ENCODE peak calls at places on chromosomes 5 and 9, in six cellular contexts. U is psoas muscle, I is HCT116, Y is lower lobe of right lung, R is heart right ventricle, N is Caco-2. P is an unnamed sample. For H3K9me3, the result is how much of the 10 kb centered on the place peaks cover.

GRCh38 chr5:94524841-94525697 is 93.3 kb downstream of the KIAA0825 start:
- DNase-seq in R (no peak), N (no peak), I (peak), Y (no peak), U (no peak), P (no peak)

GRCh38 chr9:31335529-31336234 is 1048.8 kb upstream of the ACO1 start:
- DNase-seq in R (no peak), Y (no peak), U (no peak), N (no peak), I (no peak), P (no peak)

GRCh38 chr5:120258123-120258522 is 206.0 kb upstream of the PRR16 start:
- DNase-seq in N (no peak), I (no peak), U (no peak), Y (no peak), R (peak), P (no peak)

GRCh38 chr5:145976431-145977155 is 40.2 kb downstream of the SH3RF2 start:
- DNase-seq in I (no peak), U (no peak), Y (no peak), R (no peak), N (no peak), P (no peak)

GRCh38 chr9:128271112-128271511 is 4.7 kb downstream of the GOLGA2 start:
- DNase-seq in R (no peak), U (no peak), I (peak), N (no peak), Y (no peak), P (no peak)

GRCh38 chr9:91907387-91908292 is 42.4 kb downstream of the ROR2 start:
- DNase-seq in R (no peak), Y (no peak), I (no peak), U (no peak), N (no peak), P (no peak)

GRCh38 chr9:20315672-20316071 is 306.6 kb downstream of the MLLT3 start:
- DNase-seq in Y (no peak), R (no peak), U (no peak), N (no peak), I (no peak), P (no peak)

GRCh38 chr5:27038476-27038875 is at the start of gene CDH9:
- DNase-seq in I (no peak), R (no peak), Y (no peak), U (no peak), N (no peak), P (no peak)

GRCh38 chr5:167307042-167307441 is 984.4 kb upstream of the WWC1 start:
- DNase-seq in Y (no peak), I (no peak), N (no peak), R (no peak), U (no peak), P (no peak)

GRCh38 chr5:121325930-121326329 is 525.8 kb upstream of the FTMT start:
- DNase-seq in I (no peak), Y (no peak), N (no peak), U (no peak), R (no peak), P (no peak)

GRCh38 chr5:160269017-160269416 is 39.7 kb downstream of the FABP6 start:
- DNase-seq in I (no peak), N (no peak), U (peak), Y (peak), R (peak), P (peak)

DNA sequence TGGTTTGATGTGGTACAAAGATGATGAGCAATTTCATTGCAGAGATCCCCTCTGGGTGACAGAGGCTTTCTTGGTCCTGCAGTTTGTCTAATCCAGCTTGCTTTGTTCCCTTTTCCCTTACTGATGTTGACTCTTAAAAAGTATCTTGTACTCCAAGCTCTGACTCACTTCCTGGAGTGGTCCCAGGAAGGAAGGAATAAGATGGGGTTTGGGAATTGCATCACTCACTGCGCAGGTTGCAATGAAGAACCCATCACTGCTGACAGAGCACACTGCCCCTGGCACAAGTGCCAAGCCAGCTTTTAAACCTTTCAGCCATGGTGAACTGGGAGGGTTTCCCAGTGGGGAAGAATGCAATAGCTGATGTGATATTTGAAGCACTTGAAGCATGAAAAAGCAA is 662.2 kb upstream of the CTNND2 start:
- DNase-seq in Y (no peak), N (no peak), I (no peak), R (no peak), U (no peak), P (no peak)
- H3K9me3 ChIP-seq in Y (under half), N (under half), I (under half), R (under half), U (under half), P (under half)

DNA sequence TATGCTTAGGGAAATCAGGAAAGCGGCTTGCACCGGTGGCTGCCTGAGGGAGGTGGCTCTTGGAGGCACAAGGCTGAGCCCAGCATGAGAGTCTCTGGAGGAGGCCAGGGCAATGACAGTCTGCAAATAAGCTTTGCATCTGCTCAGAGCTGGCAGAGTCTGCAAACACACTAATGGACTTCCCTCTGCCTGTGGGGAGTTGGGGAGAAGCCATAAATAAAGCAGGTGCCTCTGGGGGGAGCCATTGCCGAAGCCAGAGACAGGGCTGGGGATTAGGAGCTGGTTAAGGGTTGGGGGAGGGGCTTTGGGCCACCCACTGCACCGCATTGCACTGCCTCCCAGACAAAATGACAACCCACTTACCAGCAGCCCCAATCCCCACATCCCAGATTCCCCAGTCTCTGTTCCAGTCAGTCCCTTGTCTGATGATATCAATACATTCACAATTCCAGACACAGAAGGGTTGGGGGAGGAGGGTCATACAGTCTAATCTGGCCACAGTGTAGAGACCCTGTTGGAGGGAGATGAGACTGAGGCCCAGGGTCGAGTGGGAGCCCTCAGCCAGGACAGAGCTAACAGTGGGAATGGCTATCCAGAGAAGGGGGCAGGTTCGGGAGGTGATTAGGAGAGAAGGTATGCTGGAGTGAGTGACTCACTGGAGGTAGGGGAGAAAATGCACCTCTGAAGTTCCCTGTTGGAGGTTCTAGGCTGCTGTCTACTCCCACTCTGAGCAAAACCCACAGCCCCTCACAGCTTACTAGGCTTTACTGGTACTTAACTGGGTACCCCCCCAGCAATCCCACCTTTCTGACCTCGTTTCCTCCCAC is 53.7 kb downstream of the PAX5 start:
- DNase-seq in U (no peak), I (peak), Y (no peak), N (peak), R (no peak), P (no peak)
- TF ChIP-seq CTCF in U (no peak), I (peak), Y (no peak), N (no peak), R (no peak), P (no peak)

DNA sequence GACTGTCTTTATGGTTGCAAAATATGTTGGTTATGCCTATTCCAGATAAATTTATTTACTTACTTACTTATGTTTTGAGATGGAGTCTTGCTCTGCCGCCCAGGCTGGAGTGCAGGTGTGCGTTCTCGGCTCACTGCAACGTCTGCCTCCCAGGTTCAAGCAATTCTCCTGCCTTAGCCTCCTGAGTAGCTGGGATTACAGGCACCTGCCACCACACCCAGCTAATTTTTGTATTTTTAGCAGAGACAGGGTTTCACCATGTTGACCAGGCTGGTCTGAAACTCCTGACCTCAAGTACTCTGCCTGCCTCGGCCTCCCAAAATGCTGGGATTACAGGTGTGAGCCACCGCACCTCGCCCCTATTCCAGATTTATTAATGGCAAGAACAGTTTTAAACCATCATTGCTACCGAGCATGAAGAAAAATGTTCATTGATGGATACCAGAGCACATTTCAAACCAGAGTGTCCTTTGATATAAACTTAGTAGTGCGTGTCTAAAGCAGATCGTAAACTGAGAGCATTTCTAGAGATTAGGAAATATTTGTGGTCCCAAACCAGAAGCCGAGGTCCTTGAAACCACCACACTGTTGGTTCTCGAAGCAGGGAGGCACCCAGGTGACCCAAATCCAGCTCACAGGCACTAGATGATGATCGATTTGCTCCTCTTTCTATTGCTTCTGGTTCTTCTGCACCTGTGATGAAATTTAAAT is 85.2 kb downstream of the GRAMD2B start:
- DNase-seq in U (no peak), R (no peak), Y (no peak), I (no peak), N (no peak), P (no peak)
- H3K4me3 ChIP-seq in U (no peak), R (no peak), Y (no peak), I (no peak), N (no peak), P (no peak)

DNA sequence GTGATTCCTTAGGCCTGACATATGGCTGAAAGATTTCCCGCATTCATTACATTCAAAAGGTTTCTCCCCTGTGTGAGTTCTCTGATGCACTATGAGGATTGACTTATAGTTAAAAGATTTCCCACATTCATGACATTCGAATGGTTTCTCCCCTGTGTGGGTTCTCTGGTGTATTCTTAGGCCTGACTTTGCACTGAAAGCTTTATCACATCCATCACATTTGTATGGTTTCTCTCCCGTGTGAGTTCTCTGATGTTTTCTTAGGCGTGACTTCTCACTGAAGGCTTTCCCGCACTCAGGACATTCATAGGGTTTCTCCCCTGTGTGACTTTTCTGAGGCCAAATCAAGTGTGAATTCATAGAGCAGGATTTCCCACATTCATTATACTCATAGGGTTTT is 35.8 kb downstream of the ZNF782 start:
- DNase-seq in N (no peak), R (no peak), Y (no peak), I (no peak), U (no peak), P (no peak)
- H3K9me3 ChIP-seq in N (half or more), R (half or more), Y (half or more), I (half or more), U (half or more), P (half or more)

GRCh38 chr5:140573683-140574082 is 9.1 kb downstream of the SLC35A4 start:
- DNase-seq in Y (no peak), N (no peak), I (no peak), U (no peak), R (no peak), P (no peak)
- TF ChIP-seq CTCF in Y (no peak), N (no peak), I (no peak), U (no peak), R (no peak), P (no peak)

GRCh38 chr5:157571357-157571827 is 4.2 kb downstream of the ADAM19 start:
- DNase-seq in R (no peak), N (no peak), U (no peak), I (no peak), Y (no peak), P (peak)
- H3K4me3 ChIP-seq in R (no peak), N (no peak), U (peak), I (no peak), Y (no peak), P (no peak)

DNA sequence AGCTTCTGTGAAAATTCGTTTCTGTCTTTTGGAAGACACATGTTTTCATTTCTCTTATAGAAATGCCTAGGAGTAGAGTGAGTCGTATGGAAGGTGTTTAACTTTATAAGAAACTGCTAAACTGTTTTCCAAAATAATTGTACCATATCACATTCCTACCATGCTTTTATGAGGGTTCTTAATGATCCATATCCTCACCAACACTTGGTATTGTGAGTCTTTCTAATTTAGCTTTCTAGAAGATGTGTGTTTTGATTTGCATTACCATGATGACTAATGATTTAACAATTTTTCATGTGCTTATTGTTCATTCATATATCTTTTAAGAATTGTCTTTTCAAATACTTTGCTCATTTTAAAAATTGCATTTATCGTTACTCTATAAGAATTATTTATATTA is 223.6 kb downstream of the COMMD10 start:
- DNase-seq in Y (no peak), I (peak), N (no peak), U (no peak), R (no peak), P (no peak)
- H3K9me3 ChIP-seq in Y (under half), I (under half), N (under half), U (under half), R (under half), P (half or more)

P was measured in heart left ventricle.